ENCODE peak calls at places on chromosomes 16 and 17, in six cellular contexts. E is left ventricle myocardium superior; A is RWPE1; W is stimulated activated CD4-positive, alpha-beta T cell treated with anti-CD3 and anti-CD28 coated beads, TNF-alpha, amount 100 ng/mL, for 48 hours; V is HT-29; C is kidney tubule cell. P is an unnamed sample.

GRCh38 chr16:30110661-30111060 is 2.7 kb downstream of the GDPD3 start:
- DNase-seq in E (no peak), W (no peak), V (no peak), C (no peak), A (no peak), P (no peak)

GRCh38 chr17:12729086-12729485 is 60.2 kb upstream of the ARHGAP44 start:
- DNase-seq in W (no peak), A (no peak), C (no peak), E (no peak), V (no peak), P (no peak)

GRCh38 chr16:85641776-85642176 is 28.7 kb downstream of the GSE1 start:
- DNase-seq in E (peak; percentile 79), W (no peak), V (peak; percentile 75), A (no peak), C (peak; percentile 44), P (no peak)

GRCh38 chr16:20401066-20401465 is 3.5 kb downstream of the PDILT start:
- DNase-seq in A (no peak), C (peak; percentile 62), W (no peak), V (no peak), E (no peak), P (no peak)

GRCh38 chr17:74305865-74306654 is 20.0 kb upstream of the KIF19 start:
- DNase-seq in A (no peak), C (no peak), W (no peak), E (no peak), V (peak; percentile 21), P (no peak)

GRCh38 chr17:7732981-7733557 is 15.5 kb downstream of the DNAH2 start:
- DNase-seq in V (no peak), W (no peak), E (no peak), A (no peak), C (no peak), P (no peak)

GRCh38 chr17:77140878-77141767 is at the start of gene SEC14L1:
- DNase-seq in W (no peak), E (peak; percentile 61), V (peak; percentile 49), C (peak; percentile 64), A (peak; percentile 19), P (no peak)

GRCh38 chr17:68511254-68511670 is 968 bp upstream of the PRKAR1A start:
- DNase-seq in A (no peak), C (no peak), V (no peak), E (no peak), W (no peak), P (no peak)

GRCh38 chr16:49012961-49013726 is 268.5 kb downstream of the CBLN1 start:
- DNase-seq in E (peak; percentile 80), C (no peak), A (no peak), W (no peak), V (no peak), P (no peak)

GRCh38 chr17:78127240-78127887 is 1.2 kb downstream of the TMC6 start:
- DNase-seq in C (peak; percentile 36), V (peak; percentile 54), E (peak; percentile 84), A (no peak), W (no peak), P (peak; percentile 56)

GRCh38 chr17:77882481-77883212 is 75.9 kb upstream of the TNRC6C start:
- DNase-seq in C (peak; percentile 32), W (peak; percentile 37), V (no peak), E (peak; percentile 84), A (no peak), P (peak; percentile 93)

GRCh38 chr16:8644513-8645140 is 23.1 kb downstream of the METTL22 start:
- DNase-seq in W (no peak), E (peak; percentile 58), C (no peak), V (no peak), A (no peak), P (no peak)

GRCh38 chr17:9839433-9839832 is 13.7 kb downstream of the GLP2R start:
- DNase-seq in V (no peak), W (no peak), C (peak; percentile 80), A (no peak), E (no peak), P (no peak)

GRCh38 chr16:30805056-30805369 is 18.0 kb upstream of the ZNF629 start:
- DNase-seq in A (no peak), W (no peak), V (no peak), E (peak; percentile 29), C (no peak), P (no peak)

GRCh38 chr16:1183235-1183907 is 30.5 kb downstream of the CACNA1H start:
- DNase-seq in C (peak; percentile 78), E (peak; percentile 63), A (peak; percentile 24), V (no peak), W (no peak), P (no peak)

GRCh38 chr16:54270711-54271110 is 15.9 kb downstream of the IRX3 start:
- DNase-seq in E (no peak), C (no peak), A (no peak), V (no peak), W (no peak), P (no peak)

GRCh38 chr16:23362460-23363317 is 60.6 kb downstream of the SCNN1B start:
- DNase-seq in C (peak; percentile 25), W (no peak), V (peak; percentile 59), E (peak; percentile 35), A (peak; percentile 25), P (no peak)

GRCh38 chr17:7380321-7380720 is 568 bp upstream of the TNK1 start:
- DNase-seq in V (peak; percentile 22), C (peak; percentile 29), E (peak; percentile 80), A (no peak), W (no peak), P (no peak)